ENCODE peak calls at places on chromosomes 5 and 9, in four cellular contexts. U is stimulated activated naive CD8-positive, alpha-beta T cell treated with anti-CD3 and anti-CD28 coated beads, Interleukin-15, amount 100 ng/mL, for 72 hours; W is stimulated activated CD4-positive, alpha-beta T cell treated with anti-CD3 and anti-CD28 coated beads, Interleukin-2, amount 100 ng/mL, for 48 hours; V is T-helper 9 cell. N is an unnamed sample.

GRCh38 chr5:36156619-36157018 is 4.7 kb downstream of the SKP2 start:
- DNase-seq in V (no peak), W (no peak), U (no peak), N (no peak)

GRCh38 chr9:27535701-27536118 is 6.1 kb upstream of the MOB3B start:
- DNase-seq in W (no peak), U (no peak), V (no peak), N (no peak)

GRCh38 chr5:76690704-76691469 is 25.0 kb upstream of the F2R start:
- DNase-seq in U (no peak), W (no peak), V (no peak), N (no peak)

GRCh38 chr5:141507387-141508091 is 18.7 kb downstream of the PCDHGC5 start:
- DNase-seq in U (no peak), V (no peak), W (no peak), N (no peak)

GRCh38 chr5:76527685-76528161 is 95.5 kb downstream of the F2RL2 start:
- DNase-seq in U (no peak), W (no peak), V (no peak), N (no peak)

GRCh38 chr9:126667190-126668055 is 53.7 kb downstream of the LMX1B start:
- DNase-seq in V (no peak), W (no peak), U (no peak), N (no peak)

GRCh38 chr9:126488881-126489404 is 124.8 kb upstream of the LMX1B start:
- DNase-seq in V (no peak), W (no peak), U (no peak), N (no peak)

GRCh38 chr5:66171349-66172344 is 27.5 kb downstream of the SREK1 start:
- DNase-seq in U (peak; percentile 30), V (peak; percentile 47), W (peak; percentile 14), N (peak; percentile 2)

GRCh38 chr5:74667396-74667795 is 17.6 kb upstream of the HEXB start:
- DNase-seq in V (no peak), W (no peak), U (no peak), N (no peak)

GRCh38 chr5:137073192-137073591 is 425.9 kb downstream of the SPOCK1 start:
- DNase-seq in W (no peak), V (no peak), U (no peak), N (no peak)

GRCh38 chr5:157215826-157216167 is 35.2 kb downstream of the ITK start:
- DNase-seq in U (peak; percentile 64), W (no peak), V (no peak), N (no peak)

GRCh38 chr5:2902742-2903297 is 151.3 kb upstream of the IRX2 start:
- DNase-seq in W (no peak), V (no peak), U (no peak), N (no peak)

GRCh38 chr5:66724740-66725139 is 128.5 kb downstream of the MAST4 start:
- DNase-seq in U (no peak), W (no peak), V (no peak), N (no peak)

GRCh38 chr5:163252951-163253350 is 184.4 kb upstream of the CCNG1 start:
- DNase-seq in U (no peak), W (no peak), V (no peak), N (no peak)

GRCh38 chr5:122697171-122697570 is 77.7 kb upstream of the SNX2 start:
- DNase-seq in U (no peak), W (no peak), V (no peak), N (no peak)

GRCh38 chr5:14177651-14178050 is 34.5 kb downstream of the TRIO start:
- DNase-seq in W (no peak), U (no peak), V (no peak), N (no peak)

GRCh38 chr5:77586101-77586500 is 52.4 kb downstream of the OTP start:
- DNase-seq in W (no peak), V (no peak), U (no peak), N (no peak)

GRCh38 chr5:77645158-77645994 is 6.9 kb upstream of the OTP start:
- DNase-seq in U (peak; percentile 37), V (peak; percentile 29), W (peak; percentile 56), N (peak; percentile 87)

GRCh38 chr9:95876595-95876994 is 1.1 kb downstream of the ERCC6L2 start:
- DNase-seq in W (no peak), V (no peak), U (no peak), N (no peak)

GRCh38 chr9:40927851-40928802 is 200.4 kb downstream of the FOXD4L6 start:
- DNase-seq in W (no peak), V (no peak), U (no peak), N (no peak)

GRCh38 chr5:119049824-119050449 is 20.9 kb upstream of the DMXL1 start:
- DNase-seq in W (no peak), U (no peak), V (no peak), N (no peak)

GRCh38 chr5:140267201-140267540 is 35.7 kb downstream of the PFDN1 start:
- DNase-seq in U (no peak), V (no peak), W (no peak), N (no peak)

GRCh38 chr5:138569759-138570158 is 5.4 kb downstream of the HSPA9 start:
- DNase-seq in U (no peak), W (no peak), V (no peak), N (no peak)

GRCh38 chr5:66629446-66629845 is 33.3 kb downstream of the MAST4 start:
- DNase-seq in V (no peak), W (no peak), U (no peak), N (no peak)

GRCh38 chr9:72983512-72984021 is 30.7 kb upstream of the ALDH1A1 start:
- DNase-seq in W (no peak), V (no peak), U (no peak), N (no peak)

GRCh38 chr5:22560115-22560514 is 293.0 kb downstream of the CDH12 start:
- DNase-seq in V (no peak), W (no peak), U (no peak), N (no peak)

GRCh38 chr5:178372091-178372695 is 139.6 kb upstream of the PHYKPL start:
- DNase-seq in U (no peak), V (no peak), W (no peak), N (no peak)

GRCh38 chr9:109652971-109653370 is 127.0 kb upstream of the PALM2AKAP2 start:
- DNase-seq in V (no peak), W (no peak), U (no peak), N (no peak)

N was measured in GM19239.